ENCODE peak calls at places on chromosomes 3 and 15, in nine cellular contexts. L is H54; J is naive B cell; N is Daoy; S is GM10248; O is stimulated activated CD4-positive, alpha-beta T cell treated with anti-CD3 and anti-CD28 coated beads, Interleukin-15, amount 100 ng/mL, for 1 hour; X is stimulated activated naive B cell treated with anti-CD40 and anti-IgM and Interleukin-4, amounts not matched to agents 10 μg/mL and 1 μg/mL and 100 μg/mL, for 72 hours; V is colonic mucosa; H is Kasumi-1. D is an unnamed sample.

GRCh38 chr3:7999363-7999762 is 502.3 kb upstream of the LMCD1 start:
- DNase-seq in L (no peak), J (no peak), N (no peak), S (no peak), O (no peak), X (no peak), V (no peak), H (no peak), D (no peak)

GRCh38 chr3:97957617-97958311 is 14.5 kb downstream of the RIOX2 start:
- DNase-seq in L (no peak), J (no peak), N (no peak), S (no peak), O (no peak), X (no peak), V (peak; percentile 25), H (no peak), D (no peak)

GRCh38 chr3:59245879-59246501 is 196.2 kb upstream of the CFAP20DC start:
- DNase-seq in L (peak; percentile 18), J (no peak), N (peak; percentile 55), S (no peak), O (no peak), X (no peak), V (no peak), H (no peak), D (no peak)

GRCh38 chr3:113436794-113437193 is 4.5 kb downstream of the CFAP44 start:
- DNase-seq in L (peak; percentile 29), J (no peak), N (peak; percentile 18), S (no peak), O (no peak), X (no peak), V (no peak), H (no peak), D (peak; percentile 49)

GRCh38 chr3:192514081-192514753 is 213.1 kb downstream of the FGF12 start:
- DNase-seq in L (no peak), J (no peak), N (peak; percentile 52), S (no peak), O (no peak), X (no peak), V (no peak), H (no peak), D (peak; percentile 20)

GRCh38 chr3:185733980-185734724 is 90.7 kb downstream of the IGF2BP2 start:
- DNase-seq in L (peak; percentile 49), J (no peak), N (peak; percentile 84), S (peak; percentile 62), O (no peak), X (no peak), V (peak; percentile 82), H (peak; percentile 85), D (peak; percentile 50)

GRCh38 chr3:186361612-186362408 is at the start of gene DGKG:
- DNase-seq in L (peak; percentile 63), J (peak; percentile 57), N (peak; percentile 58), S (peak; percentile 73), O (peak; percentile 8), X (peak; percentile 61), V (peak; percentile 19), H (peak; percentile 89), D (peak; percentile 9)

GRCh38 chr15:41561777-41562145 is 2.7 kb downstream of the TYRO3 start:
- DNase-seq in L (no peak), J (no peak), N (no peak), S (no peak), O (no peak), X (no peak), V (no peak), H (no peak), D (no peak)

GRCh38 chr15:70327328-70328136 is 229.8 kb upstream of the TLE3 start:
- DNase-seq in L (no peak), J (peak; percentile 59), N (peak; percentile 51), S (no peak), O (no peak), X (no peak), V (no peak), H (peak; percentile 30), D (peak; percentile 51)

GRCh38 chr3:74532446-74532845 is 82.0 kb downstream of the CNTN3 start:
- DNase-seq in L (no peak), J (no peak), N (peak; percentile 40), S (no peak), O (no peak), X (no peak), V (no peak), H (no peak), D (no peak)

GRCh38 chr15:67096536-67097294 is 31.3 kb downstream of the SMAD3 start:
- DNase-seq in L (no peak), J (no peak), N (peak; percentile 63), S (no peak), O (no peak), X (no peak), V (no peak), H (no peak), D (no peak)

GRCh38 chr15:98889930-98890695 is 117.5 kb downstream of the PGPEP1L start:
- DNase-seq in L (no peak), J (no peak), N (peak; percentile 91), S (no peak), O (no peak), X (no peak), V (no peak), H (no peak), D (no peak)

GRCh38 chr15:60633426-60633968 is 154.6 kb upstream of the ICE2 start:
- DNase-seq in L (no peak), J (no peak), N (no peak), S (no peak), O (no peak), X (no peak), V (no peak), H (no peak), D (no peak)

GRCh38 chr3:133958071-133958806 is 62.6 kb upstream of the RAB6B start:
- DNase-seq in L (no peak), J (no peak), N (no peak), S (no peak), O (no peak), X (no peak), V (no peak), H (no peak), D (no peak)

GRCh38 chr15:64905119-64905831 is 6.4 kb upstream of the ANKDD1A start:
- DNase-seq in L (no peak), J (peak; percentile 72), N (peak; percentile 82), S (peak; percentile 85), O (peak; percentile 70), X (peak; percentile 75), V (peak; percentile 80), H (peak; percentile 82), D (peak; percentile 62)

D was measured in dermis microvascular lymphatic vessel endothelial cell.